ENCODE peak calls at places on chromosome 13, in five cellular contexts. L, Q, E, B and H are unnamed samples.

GRCh38 chr13:39684531-39685137 is 29.2 kb downstream of the COG6 start:
- DNase-seq in L (no peak), Q (no peak), E (peak), B (no peak), H (no peak)

GRCh38 chr13:100664171-100664900 is 10.3 kb downstream of the TMTC4 start:
- DNase-seq in L (no peak), Q (no peak), E (no peak), B (no peak), H (no peak)

GRCh38 chr13:26999499-26999898 is 172.1 kb downstream of the USP12 start:
- DNase-seq in L (no peak), Q (no peak), E (no peak), B (no peak), H (no peak)

GRCh38 chr13:108269601-108270328 is at the start of gene TNFSF13B:
- DNase-seq in L (peak), Q (no peak), E (no peak), B (peak), H (no peak)

GRCh38 chr13:69903081-69903480 is 204.5 kb upstream of the ATXN8OS start:
- DNase-seq in L (no peak), Q (no peak), E (no peak), B (no peak), H (no peak)

GRCh38 chr13:61954092-61954491 is 538.4 kb upstream of the PCDH20 start:
- DNase-seq in L (no peak), Q (no peak), E (peak), B (no peak), H (no peak)

GRCh38 chr13:110140099-110140498 is 166.9 kb downstream of the COL4A1 start:
- DNase-seq in L (no peak), Q (no peak), E (no peak), B (no peak), H (no peak)

GRCh38 chr13:91398413-91399188 is at the start of gene GPC5:
- DNase-seq in L (peak), Q (no peak), E (peak), B (peak), H (peak)

GRCh38 chr13:80571346-80572307 is 230.7 kb upstream of the SPRY2 start:
- DNase-seq in L (no peak), Q (no peak), E (no peak), B (no peak), H (no peak)

GRCh38 chr13:99691552-99691951 is 190.3 kb downstream of the TM9SF2 start:
- DNase-seq in L (no peak), Q (no peak), E (no peak), B (no peak), H (no peak)

GRCh38 chr13:87129602-87130300 is 541.4 kb upstream of the SLITRK5 start:
- DNase-seq in L (no peak), Q (no peak), E (peak), B (no peak), H (no peak)

GRCh38 chr13:25965596-25965995 is 86.2 kb downstream of the SHISA2 start:
- DNase-seq in L (no peak), Q (no peak), E (no peak), B (no peak), H (no peak)

GRCh38 chr13:51697181-51697580 is 106.8 kb downstream of the DHRS12 start:
- DNase-seq in L (no peak), Q (no peak), E (no peak), B (no peak), H (no peak)

GRCh38 chr13:110600261-110600819 is 15.0 kb upstream of the NAXD start:
- DNase-seq in L (no peak), Q (no peak), E (no peak), B (no peak), H (no peak)

GRCh38 chr13:36344173-36344572 is 2.0 kb downstream of the SPART start:
- DNase-seq in L (no peak), Q (no peak), E (peak), B (no peak), H (no peak)

GRCh38 chr13:99386911-99387788 is 80.0 kb upstream of the GPR183 start:
- DNase-seq in L (peak), Q (no peak), E (peak), B (peak), H (no peak)

GRCh38 chr13:73225983-73226382 is 167.2 kb downstream of the KLF5 start:
- DNase-seq in L (no peak), Q (no peak), E (no peak), B (no peak), H (no peak)

GRCh38 chr13:73228546-73228945 is 169.7 kb downstream of the KLF5 start:
- DNase-seq in L (no peak), Q (no peak), E (no peak), B (no peak), H (no peak)

GRCh38 chr13:73235385-73235784 is 176.6 kb downstream of the KLF5 start:
- DNase-seq in L (no peak), Q (no peak), E (no peak), B (no peak), H (no peak)

GRCh38 chr13:73231456-73231855 is 172.7 kb downstream of the KLF5 start:
- DNase-seq in L (no peak), Q (no peak), E (no peak), B (no peak), H (no peak)

DNA sequence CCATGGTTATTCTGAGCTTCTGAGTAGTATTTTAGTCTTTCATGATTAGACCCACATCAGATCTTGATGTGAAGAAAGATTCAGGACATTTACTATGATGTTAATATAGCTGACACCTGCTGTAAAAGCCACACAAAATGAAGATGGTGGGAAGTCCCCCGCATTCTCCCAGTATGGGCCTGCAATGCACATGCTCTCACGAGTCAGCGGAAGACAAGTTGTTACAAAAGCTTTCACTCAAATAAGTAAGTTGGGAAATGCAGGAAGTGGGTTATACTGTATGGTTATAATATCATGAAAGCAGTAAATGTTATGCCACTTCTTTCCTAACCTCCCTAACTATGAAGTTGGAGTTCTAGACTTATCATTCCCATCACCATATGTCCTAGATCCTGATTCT is 171.9 kb downstream of the KLF5 start:
- DNase-seq in L (no peak), Q (no peak), E (no peak), B (peak), H (no peak)
- H3K27ac ChIP-seq in L (no peak), Q (no peak), E (no peak), B (no peak), H (no peak)

GRCh38 chr13:111948281-111948680 is 118.7 kb upstream of the SOX1 start:
- DNase-seq in L (no peak), Q (no peak), E (no peak), B (no peak), H (no peak)
- TF ChIP-seq CTCF in L (no peak), Q (no peak), E (no peak), B (no peak), H (no peak)

DNA sequence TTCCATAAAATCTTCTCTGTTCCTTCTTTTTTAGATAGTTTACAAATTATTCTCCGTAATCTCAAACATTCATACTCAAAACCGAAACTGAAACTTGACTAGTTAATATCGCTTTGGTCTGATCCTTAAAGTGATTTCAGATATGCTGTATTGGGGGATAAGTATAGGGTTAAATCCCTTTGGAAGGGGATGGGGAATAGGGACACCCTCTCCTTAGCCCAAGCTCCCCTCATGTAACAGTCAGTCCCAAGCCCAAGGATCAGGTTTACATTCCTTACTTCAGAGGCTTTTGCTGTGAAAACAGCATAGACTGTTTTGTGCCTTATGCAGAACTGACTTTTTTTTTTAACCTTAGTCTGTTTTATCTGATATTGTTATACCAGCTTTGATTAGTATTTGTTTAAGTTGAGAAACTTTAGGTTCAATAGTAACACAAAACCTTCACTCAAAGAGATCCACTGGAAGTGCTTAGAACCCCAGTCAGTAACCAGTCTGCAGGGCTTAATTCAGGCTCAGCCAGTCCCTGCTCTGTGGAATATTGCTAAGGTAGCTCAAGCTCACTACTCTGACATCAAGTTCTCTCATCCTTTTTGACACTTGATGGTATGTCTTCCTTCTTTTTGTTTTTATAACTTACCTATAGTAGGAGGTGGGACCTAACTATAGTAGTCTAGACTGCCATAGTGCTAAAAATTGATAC is 10.5 kb downstream of the CDADC1 start:
- DNase-seq in L (no peak), Q (no peak), E (no peak), B (no peak), H (no peak)
- H3K27ac ChIP-seq in L (no peak), Q (no peak), E (no peak), B (peak), H (no peak)

DNA sequence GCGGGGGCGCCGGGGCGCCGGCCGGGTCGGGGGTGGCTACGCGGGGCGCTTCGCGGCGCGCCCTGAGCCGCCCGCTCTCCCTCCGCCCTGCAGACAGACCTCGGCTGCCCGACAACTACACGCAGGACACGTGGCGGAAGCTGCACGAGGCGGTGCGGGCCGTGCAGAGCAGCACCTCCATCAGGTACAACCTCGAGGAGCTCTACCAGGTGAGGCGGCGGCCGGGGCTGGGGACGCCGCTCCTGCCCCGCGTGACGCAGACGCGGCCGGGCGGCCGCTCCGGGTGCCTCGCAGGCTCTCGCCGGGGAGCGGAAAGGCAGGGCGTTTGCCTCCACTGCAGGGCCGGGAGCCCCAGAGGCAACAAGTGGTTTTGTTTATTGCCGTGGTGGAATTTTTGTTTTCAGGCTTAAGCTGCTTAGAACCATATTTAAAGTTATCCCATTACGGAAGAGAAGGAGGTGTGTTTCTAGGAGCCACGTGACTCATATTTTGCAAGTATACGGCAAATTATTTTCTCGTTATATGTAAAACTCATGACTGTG is 538 bp downstream of the CUL4A start:
- DNase-seq in L (peak), Q (no peak), E (peak), B (peak), H (no peak)
- TF ChIP-seq CTCF in L (no peak), Q (no peak), E (no peak), B (no peak), H (no peak)

GRCh38 chr13:34411177-34411576 is 530.9 kb upstream of the NBEA start:
- DNase-seq in L (no peak), Q (no peak), E (no peak), B (no peak), H (no peak)

GRCh38 chr13:34413538-34414210 is 528.4 kb upstream of the NBEA start:
- DNase-seq in L (no peak), Q (no peak), E (no peak), B (no peak), H (no peak)

GRCh38 chr13:34411881-34412280 is 530.2 kb upstream of the NBEA start:
- DNase-seq in L (no peak), Q (no peak), E (no peak), B (no peak), H (no peak)

GRCh38 chr13:34412295-34412694 is 529.8 kb upstream of the NBEA start:
- DNase-seq in L (no peak), Q (no peak), E (no peak), B (no peak), H (no peak)

GRCh38 chr13:34412817-34413365 is 529.2 kb upstream of the NBEA start:
- DNase-seq in L (no peak), Q (no peak), E (no peak), B (no peak), H (no peak)
- H3K27ac ChIP-seq in L (no peak), Q (no peak), E (no peak), B (no peak), H (no peak)

DNA sequence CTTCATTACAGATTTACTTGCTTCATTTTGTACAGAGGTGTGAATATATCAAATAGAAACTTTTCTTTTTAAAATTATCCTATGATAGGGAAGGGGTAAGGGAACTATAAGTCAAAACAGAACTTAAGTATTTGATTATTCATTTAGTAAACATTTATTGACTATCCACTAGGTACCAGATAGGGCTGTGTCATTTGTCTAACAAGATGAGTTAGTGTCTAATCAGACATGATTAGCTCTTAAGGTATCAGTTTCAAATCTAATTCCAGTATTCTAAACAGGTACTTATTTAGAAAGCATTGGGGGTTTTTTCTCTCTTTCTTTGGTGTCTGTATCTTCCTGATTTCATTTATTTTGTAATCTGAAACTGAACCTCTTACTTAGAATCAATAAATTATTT is 32.2 kb downstream of the CDADC1 start:
- DNase-seq in L (no peak), Q (no peak), E (no peak), B (no peak), H (no peak)
- TF ChIP-seq CTCF in L (no peak), Q (no peak), E (no peak), B (no peak), H (no peak)